ENCODE peak calls at places on chromosome 6, in five cellular contexts. A, G, L, W and C are unnamed samples.

GRCh38 chr6:21264288-21264818 is 329.2 kb upstream of the SOX4 start:
- DNase-seq in A (no peak), G (no peak), L (no peak), W (no peak), C (no peak)

GRCh38 chr6:46876126-46876525 is 45.6 kb downstream of the ADGRF5 start:
- DNase-seq in A (peak), G (no peak), L (no peak), W (peak), C (peak)

GRCh38 chr6:39493174-39493573 is 170.7 kb upstream of the KCNK16 start:
- DNase-seq in A (no peak), G (no peak), L (no peak), W (peak), C (no peak)

GRCh38 chr6:116682334-116682712 is 1.3 kb downstream of the KPNA5 start:
- DNase-seq in A (no peak), G (peak), L (no peak), W (no peak), C (no peak)

GRCh38 chr6:106745396-106745795 is 116.0 kb downstream of the QRSL1 start:
- DNase-seq in A (no peak), G (no peak), L (no peak), W (no peak), C (no peak)

GRCh38 chr6:15575357-15576037 is 87.3 kb downstream of the DTNBP1 start:
- DNase-seq in A (no peak), G (no peak), L (no peak), W (no peak), C (no peak)

GRCh38 chr6:142605922-142606321 is 304.1 kb downstream of the ADGRG6 start:
- DNase-seq in A (no peak), G (no peak), L (peak), W (no peak), C (no peak)

GRCh38 chr6:19781269-19781668 is 55.9 kb upstream of the ID4 start:
- DNase-seq in A (no peak), G (no peak), L (no peak), W (no peak), C (no peak)

GRCh38 chr6:38169826-38170526 is 350.4 kb downstream of the ZFAND3 start:
- DNase-seq in A (no peak), G (no peak), L (no peak), W (no peak), C (peak)

GRCh38 chr6:107670792-107671199 is 153.3 kb downstream of the SCML4 start:
- DNase-seq in A (no peak), G (peak), L (no peak), W (no peak), C (no peak)

GRCh38 chr6:143694560-143694959 is 16.8 kb downstream of the PHACTR2 start:
- DNase-seq in A (no peak), G (no peak), L (no peak), W (no peak), C (no peak)

GRCh38 chr6:152458648-152459047 is 178.5 kb downstream of the SYNE1 start:
- DNase-seq in A (no peak), G (no peak), L (peak), W (no peak), C (no peak)

GRCh38 chr6:9628819-9629218 is 786.1 kb downstream of the TFAP2A start:
- DNase-seq in A (no peak), G (no peak), L (no peak), W (no peak), C (no peak)

GRCh38 chr6:131510094-131510493 is 62.9 kb upstream of the ARG1 start:
- DNase-seq in A (no peak), G (peak), L (no peak), W (no peak), C (peak)

GRCh38 chr6:144346719-144347446 is 61.7 kb downstream of the UTRN start:
- DNase-seq in A (no peak), G (no peak), L (no peak), W (peak), C (no peak)

GRCh38 chr6:168147205-168147738 is 68.3 kb upstream of the FRMD1 start:
- DNase-seq in A (no peak), G (no peak), L (no peak), W (no peak), C (no peak)

GRCh38 chr6:42136508-42137191 is 5.8 kb downstream of the C6orf132 start:
- DNase-seq in A (peak), G (peak), L (no peak), W (no peak), C (peak)

GRCh38 chr6:122289721-122290501 is 109.5 kb upstream of the HSF2 start:
- DNase-seq in A (no peak), G (no peak), L (no peak), W (no peak), C (no peak)

GRCh38 chr6:79600313-79601019 is 30.7 kb upstream of the SH3BGRL2 start:
- DNase-seq in A (no peak), G (no peak), L (no peak), W (no peak), C (no peak)

GRCh38 chr6:122758927-122759334 is 20.6 kb upstream of the FABP7 start:
- DNase-seq in A (no peak), G (no peak), L (no peak), W (no peak), C (no peak)

GRCh38 chr6:118940770-118941169 is 5.8 kb upstream of the MCM9 start:
- DNase-seq in A (peak), G (no peak), L (no peak), W (no peak), C (no peak)

GRCh38 chr6:52000064-52000463 is 87.3 kb downstream of the PKHD1 start:
- DNase-seq in A (no peak), G (no peak), L (no peak), W (peak), C (no peak)

GRCh38 chr6:112906737-112907136 is 559.6 kb downstream of the RFPL4B start:
- DNase-seq in A (no peak), G (no peak), L (peak), W (no peak), C (no peak)

GRCh38 chr6:151089916-151090443 is 149.8 kb upstream of the AKAP12 start:
- DNase-seq in A (no peak), G (no peak), L (no peak), W (no peak), C (no peak)

GRCh38 chr6:71473908-71474307 is 185.3 kb downstream of the OGFRL1 start:
- DNase-seq in A (no peak), G (no peak), L (peak), W (peak), C (no peak)

GRCh38 chr6:155589190-155589589 is 133.6 kb upstream of the NOX3 start:
- DNase-seq in A (no peak), G (no peak), L (no peak), W (no peak), C (no peak)

GRCh38 chr6:124393536-124393935 is 568.7 kb upstream of the RNF217 start:
- DNase-seq in A (no peak), G (no peak), L (no peak), W (no peak), C (no peak)

GRCh38 chr6:40346241-40346640 is 240.9 kb downstream of the LRFN2 start:
- DNase-seq in A (no peak), G (no peak), L (no peak), W (no peak), C (no peak)

GRCh38 chr6:72969666-72970065 is 255.6 kb downstream of the KHDC1L start:
- DNase-seq in A (no peak), G (no peak), L (no peak), W (no peak), C (no peak)

GRCh38 chr6:109304284-109305015 is 77.8 kb downstream of the CD164 start:
- DNase-seq in A (no peak), G (peak), L (no peak), W (peak), C (no peak)

GRCh38 chr6:44034931-44035345 is 92.3 kb downstream of the MRPL14 start:
- DNase-seq in A (no peak), G (no peak), L (no peak), W (no peak), C (no peak)

GRCh38 chr6:31713991-31714684 is 1.0 kb upstream of the LY6G6D start:
- DNase-seq in A (no peak), G (no peak), L (no peak), W (no peak), C (peak)

GRCh38 chr6:130115036-130115435 is 96.7 kb downstream of the L3MBTL3 start:
- DNase-seq in A (no peak), G (peak), L (no peak), W (no peak), C (no peak)

DNA sequence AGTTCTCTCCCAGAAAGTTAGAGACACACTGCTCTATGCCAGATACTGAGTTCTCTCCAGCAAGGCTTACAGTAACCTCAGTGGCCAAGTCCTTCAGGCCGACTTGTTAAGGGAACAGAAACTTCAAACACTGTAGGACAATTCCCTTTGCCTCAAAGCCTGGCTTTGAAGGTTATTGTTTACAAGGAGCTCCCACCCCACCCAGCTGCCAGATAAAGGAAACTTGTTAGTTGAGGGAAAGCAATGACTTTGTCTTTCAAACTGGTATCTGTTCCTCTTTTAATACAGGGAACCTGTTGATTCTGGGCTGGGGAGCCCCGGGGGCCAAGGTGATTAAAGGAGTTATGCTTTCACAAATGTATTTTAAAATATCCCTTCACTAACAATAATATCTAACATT is 27.7 kb upstream of the CDKN1A start:
- DNase-seq in A (no peak), G (peak), L (no peak), W (no peak), C (no peak)
- TF ChIP-seq CTCF in A (no peak), G (no peak), L (no peak), W (no peak), C (no peak)

GRCh38 chr6:157271441-157271840 is 51.9 kb downstream of the TMEM242 start:
- DNase-seq in A (no peak), G (no peak), L (no peak), W (no peak), C (no peak)

GRCh38 chr6:157272372-157272771 is 50.9 kb downstream of the TMEM242 start:
- DNase-seq in A (no peak), G (no peak), L (no peak), W (no peak), C (no peak)

GRCh38 chr6:157272866-157273755 is 50.2 kb downstream of the TMEM242 start:
- DNase-seq in A (no peak), G (peak), L (no peak), W (no peak), C (peak)

GRCh38 chr6:157270916-157271315 is 52.4 kb downstream of the TMEM242 start:
- DNase-seq in A (no peak), G (no peak), L (no peak), W (no peak), C (no peak)

DNA sequence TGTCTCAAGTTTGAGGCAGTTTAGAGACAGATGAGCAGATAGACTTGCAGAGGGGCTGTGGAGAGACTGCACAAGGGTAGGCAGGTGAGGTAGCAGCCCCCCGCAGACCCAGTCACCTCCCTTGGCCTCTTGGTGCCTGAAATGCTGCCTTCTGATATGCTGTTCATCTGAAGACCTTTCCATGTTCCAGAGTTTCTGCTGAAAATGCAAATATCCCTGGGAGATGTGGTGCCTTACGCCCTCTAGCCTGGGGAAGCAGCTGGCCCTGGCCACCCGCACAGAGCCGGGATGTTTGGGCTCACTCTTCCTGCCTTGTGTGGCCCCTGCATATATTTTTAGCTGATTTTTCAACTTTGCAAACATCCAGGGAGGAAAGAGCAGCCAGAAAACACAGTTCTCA is 51.4 kb downstream of the TMEM242 start:
- DNase-seq in A (no peak), G (no peak), L (no peak), W (no peak), C (no peak)
- TF ChIP-seq CTCF in A (no peak), G (no peak), L (no peak), W (no peak), C (no peak)

DNA sequence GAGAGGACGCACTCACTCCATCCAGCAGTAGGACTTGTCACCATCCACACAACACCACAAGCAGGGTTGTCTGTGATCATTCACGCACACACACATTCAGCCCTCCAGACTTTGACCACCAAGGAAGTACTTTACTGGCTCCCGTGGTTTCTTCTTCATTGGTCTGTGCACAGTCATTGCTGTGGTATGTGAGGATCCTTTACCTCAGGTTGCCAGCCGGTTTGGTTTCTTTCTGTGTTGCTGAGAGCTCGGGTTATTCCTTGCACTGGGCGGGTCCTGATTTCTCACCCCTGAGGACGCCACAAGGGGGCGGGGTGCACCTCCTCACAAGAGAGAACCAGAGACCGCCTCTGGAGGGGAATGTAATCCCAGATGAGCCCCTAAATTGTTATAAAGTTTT is 11.2 kb downstream of the SLC35A1 start:
- DNase-seq in A (no peak), G (peak), L (peak), W (peak), C (peak)
- TF ChIP-seq CTCF in A (no peak), G (peak), L (peak), W (no peak), C (peak)

GRCh38 chr6:96522469-96523009 is 933 bp downstream of the UFL1 start:
- DNase-seq in A (no peak), G (peak), L (peak), W (no peak), C (no peak)

GRCh38 chr6:96521267-96521624 is 360 bp upstream of the UFL1 start:
- DNase-seq in A (no peak), G (no peak), L (no peak), W (no peak), C (no peak)

GRCh38 chr6:96520851-96521115 is 823 bp upstream of the UFL1 start:
- DNase-seq in A (no peak), G (peak), L (no peak), W (no peak), C (no peak)

GRCh38 chr6:96520039-96520850 is 1.4 kb upstream of the UFL1 start:
- DNase-seq in A (peak), G (no peak), L (no peak), W (peak), C (peak)

DNA sequence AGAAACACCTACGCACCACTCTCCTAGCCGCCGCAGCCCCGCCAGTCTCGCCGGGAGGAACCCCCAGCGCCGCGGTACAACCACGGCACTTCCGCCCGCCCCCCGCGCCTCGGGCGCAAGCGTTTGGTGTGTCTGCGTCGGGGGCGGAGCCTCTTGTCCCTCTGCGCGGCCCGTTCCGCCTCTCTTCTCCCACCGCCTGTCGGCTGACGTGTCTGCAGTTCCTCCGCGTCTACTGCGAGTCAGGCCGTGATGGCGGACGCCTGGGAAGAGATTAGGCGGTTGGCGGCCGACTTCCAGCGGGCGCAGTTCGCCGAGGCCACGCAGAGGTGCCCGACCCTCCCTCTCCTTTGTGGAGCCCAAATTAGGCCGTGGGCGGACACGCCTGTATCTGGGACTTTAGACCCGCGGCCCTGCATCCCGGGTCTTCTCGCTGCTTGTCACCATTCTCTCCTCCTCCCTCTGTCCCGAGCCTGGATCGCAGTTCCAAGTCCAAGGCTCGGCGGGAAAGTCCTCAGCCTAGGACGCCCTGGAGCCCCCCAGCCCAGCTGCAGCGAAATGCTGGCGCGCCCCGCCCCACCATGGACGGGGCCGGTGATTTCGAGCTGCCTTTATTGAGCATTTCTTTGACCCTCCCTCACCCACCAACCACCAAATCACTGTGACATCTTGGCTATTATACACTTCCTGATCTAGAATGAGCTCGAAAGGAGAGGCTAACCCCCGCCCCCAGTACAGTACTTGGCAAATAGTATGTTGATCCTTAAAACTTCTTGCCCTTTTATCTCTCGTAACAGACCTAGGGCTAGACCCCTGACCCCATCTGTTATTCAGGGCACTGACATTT is at the start of gene UFL1:
- DNase-seq in A (peak), G (peak), L (peak), W (peak), C (peak)
- TF ChIP-seq CTCF in A (no peak), G (no peak), L (peak), W (no peak), C (no peak)

GRCh38 chr6:33988121-33989015 is 157.5 kb downstream of the GRM4 start:
- DNase-seq in A (peak), G (no peak), L (no peak), W (no peak), C (no peak)
- TF ChIP-seq CTCF in A (no peak), G (no peak), L (no peak), W (no peak), C (no peak)